ENCODE peak calls at places on chromosomes 7 and 10, in seven cellular contexts. M, Z, V, O, C, K and E are unnamed samples.

GRCh38 chr7:151432658-151433521 is 7.1 kb downstream of the CRYGN start:
- DNase-seq in C (peak; percentile 56), M (no peak), K (no peak), Z (no peak), O (no peak), V (peak; percentile 33), E (no peak)

GRCh38 chr7:4774804-4775280 is 581 bp upstream of the AP5Z1 start:
- DNase-seq in K (no peak), Z (no peak), V (no peak), C (no peak), O (no peak), M (no peak), E (no peak)

GRCh38 chr10:127578628-127579305 is 29.7 kb downstream of the NPS start:
- DNase-seq in O (no peak), M (no peak), K (peak; percentile 42), Z (no peak), C (no peak), V (no peak), E (no peak)

GRCh38 chr7:80806653-80807052 is 112.2 kb downstream of the SEMA3C start:
- DNase-seq in V (no peak), M (no peak), K (no peak), C (no peak), Z (no peak), O (no peak), E (no peak)

GRCh38 chr7:91657386-91658120 is 222.9 kb downstream of the MTERF1 start:
- DNase-seq in M (peak; percentile 3), V (no peak), C (peak; percentile 36), Z (no peak), O (no peak), K (no peak), E (no peak)

GRCh38 chr7:116610210-116610609 is 61.8 kb upstream of the MET start:
- DNase-seq in O (no peak), C (no peak), K (no peak), Z (no peak), M (no peak), V (no peak), E (no peak)

GRCh38 chr10:113446739-113447138 is 106.1 kb upstream of the HABP2 start:
- DNase-seq in Z (no peak), M (no peak), C (no peak), O (no peak), K (no peak), V (no peak), E (peak; percentile 22)

GRCh38 chr10:42428534-42428933 is 209.8 kb downstream of the ZNF33B start:
- DNase-seq in M (no peak), O (no peak), K (no peak), V (peak; percentile 16), Z (no peak), C (peak; percentile 12), E (no peak)

GRCh38 chr7:99365318-99366141 is 9.0 kb upstream of the ARPC1B start:
- DNase-seq in K (no peak), V (peak; percentile 55), M (peak; percentile 45), C (peak; percentile 66), O (no peak), Z (no peak), E (no peak)

GRCh38 chr7:158097511-158098124 is 490.0 kb downstream of the PTPRN2 start:
- DNase-seq in V (no peak), Z (no peak), M (no peak), C (no peak), O (peak; percentile 22), K (peak; percentile 2), E (no peak)

GRCh38 chr7:20280475-20281351 is 50.0 kb upstream of the ITGB8 start:
- DNase-seq in M (no peak), V (no peak), C (no peak), O (no peak), Z (peak; percentile 70), K (no peak), E (no peak)

GRCh38 chr10:108388716-108389115 is 1224.2 kb upstream of the SORCS1 start:
- DNase-seq in C (no peak), K (no peak), Z (no peak), V (no peak), O (no peak), M (no peak), E (no peak)

GRCh38 chr10:111767661-111768060 is 415.9 kb downstream of the GPAM start:
- DNase-seq in C (peak; percentile 12), O (no peak), V (no peak), Z (no peak), K (no peak), M (no peak), E (no peak)

GRCh38 chr10:986137-986825 is 2.0 kb upstream of the GTPBP4 start:
- DNase-seq in Z (peak; percentile 70), M (no peak), K (no peak), C (no peak), V (no peak), O (no peak), E (no peak)

GRCh38 chr7:47093254-47093798 is 488.6 kb downstream of the TNS3 start:
- DNase-seq in Z (no peak), M (no peak), O (no peak), K (no peak), V (no peak), C (no peak), E (no peak)

GRCh38 chr10:58291538-58292174 is 22.7 kb downstream of the CISD1 start:
- DNase-seq in V (peak; percentile 70), K (no peak), M (peak; percentile 66), C (peak; percentile 50), Z (no peak), O (no peak), E (no peak)

GRCh38 chr10:101287922-101288638 is 58.8 kb upstream of the LBX1 start:
- DNase-seq in O (no peak), M (peak; percentile 54), V (peak; percentile 11), C (peak; percentile 88), K (no peak), Z (no peak), E (no peak)

GRCh38 chr7:155882596-155882995 is 70.3 kb upstream of the SHH start:
- DNase-seq in M (peak; percentile 81), O (no peak), Z (no peak), V (no peak), K (no peak), C (no peak), E (no peak)

GRCh38 chr10:13848530-13849425 is 262.0 kb downstream of the PRPF18 start:
- DNase-seq in K (no peak), O (no peak), Z (no peak), M (no peak), C (no peak), V (no peak), E (no peak)

GRCh38 chr7:87398441-87398840 is 53.0 kb downstream of the CROT start:
- DNase-seq in V (no peak), M (no peak), C (no peak), O (no peak), K (no peak), Z (no peak), E (no peak)

GRCh38 chr7:130369831-130370230 is 10.5 kb upstream of the CPA1 start:
- DNase-seq in Z (no peak), O (no peak), V (no peak), C (no peak), M (no peak), K (no peak), E (no peak)

GRCh38 chr10:29830526-29831512 is 196.0 kb upstream of the SVIL start:
- DNase-seq in C (no peak), O (no peak), M (no peak), Z (no peak), V (no peak), K (no peak), E (no peak)

GRCh38 chr10:1063232-1063862 is 7.2 kb downstream of the WDR37 start:
- DNase-seq in Z (no peak), M (no peak), O (no peak), K (no peak), V (no peak), C (no peak), E (no peak)

GRCh38 chr7:155358066-155358947 is 60.6 kb downstream of the INSIG1 start:
- DNase-seq in M (no peak), Z (no peak), K (no peak), O (peak; percentile 38), V (no peak), C (no peak), E (no peak)

GRCh38 chr10:689433-690226 is at the start of gene DIP2C:
- DNase-seq in K (peak; percentile 81), O (no peak), C (peak; percentile 80), M (peak; percentile 62), Z (peak; percentile 57), V (no peak), E (no peak)

GRCh38 chr7:113071465-113071864 is 15.2 kb downstream of the GPR85 start:
- DNase-seq in Z (no peak), K (no peak), M (no peak), V (peak; percentile 2), C (no peak), O (no peak), E (no peak)

GRCh38 chr10:80504158-80504811 is 33.4 kb upstream of the SH2D4B start:
- DNase-seq in K (no peak), M (no peak), C (no peak), V (no peak), O (peak; percentile 20), Z (no peak), E (no peak)
- H3K4me1 ChIP-seq in K (peaks cover 99% of the 10 kb centered on the region), M (peaks cover 100% of the 10 kb centered on the region), C (peaks cover 6% of the 10 kb centered on the region), V (no peaks in the 10 kb centered on the region), O (peaks cover 42% of the 10 kb centered on the region), Z (peaks cover 94% of the 10 kb centered on the region), E (peaks cover 77% of the 10 kb centered on the region)

DNA sequence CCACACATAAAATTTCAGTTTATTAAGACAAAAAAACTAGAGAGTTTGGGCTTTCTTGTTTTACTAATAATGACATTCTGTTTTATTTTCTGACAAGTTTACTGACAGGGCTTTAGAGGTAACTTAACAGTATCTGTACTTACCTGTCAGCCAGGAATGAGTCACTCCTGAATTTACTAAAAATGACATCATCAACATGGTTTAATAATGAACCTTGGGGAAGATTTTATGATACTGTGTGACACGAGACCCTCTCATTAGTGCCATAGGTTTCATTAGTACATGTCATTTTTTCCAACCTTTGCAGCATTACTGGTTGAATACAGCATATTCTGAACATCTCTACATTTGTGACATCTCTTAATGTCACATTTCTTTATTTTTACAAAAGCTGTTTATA is 131.1 kb downstream of the KCND2 start:
- DNase-seq in K (no peak), Z (no peak), O (no peak), M (no peak), V (no peak), C (no peak), E (no peak)
- H3K4me3 ChIP-seq in K (no peak overlapping the region), Z (no peak overlapping the region), O (no peak overlapping the region), M (no peak overlapping the region), V (no peak overlapping the region), C (no peak overlapping the region), E (no peak overlapping the region)

GRCh38 chr10:22825841-22826240 is 102.0 kb upstream of the ARMC3 start:
- DNase-seq in K (peak; percentile 29), C (peak; percentile 45), Z (no peak), O (no peak), V (no peak), M (no peak), E (no peak)
- H3K4me1 ChIP-seq in K (no peaks in the 10 kb centered on the region), C (no peaks in the 10 kb centered on the region), Z (peaks cover 51% of the 10 kb centered on the region), O (no peaks in the 10 kb centered on the region), V (no peaks in the 10 kb centered on the region), M (peaks cover 35% of the 10 kb centered on the region), E (no peaks in the 10 kb centered on the region)

GRCh38 chr10:37976880-37977203 is 395 bp upstream of the ZNF25 start:
- DNase-seq in Z (no peak), M (no peak), C (no peak), V (no peak), O (no peak), K (no peak), E (no peak)

GRCh38 chr10:37976091-37976879 is at the start of gene ZNF25:
- DNase-seq in V (peak; percentile 99), K (peak; percentile 99), M (peak; percentile 99), O (peak; percentile 98), Z (peak; percentile 98), C (peak; percentile 99), E (peak; percentile 99)

GRCh38 chr10:37972396-37972795 is 4.1 kb downstream of the ZNF25 start:
- DNase-seq in Z (no peak), O (no peak), M (no peak), C (no peak), V (no peak), K (no peak), E (no peak)

GRCh38 chr10:37975407-37975991 is 948 bp downstream of the ZNF25 start:
- DNase-seq in M (peak; percentile 37), K (no peak), Z (no peak), C (peak; percentile 0), O (no peak), V (peak; percentile 51), E (no peak)
- H3K4me3 ChIP-seq in M (peak overlapping the region; percentile 58), K (peak overlapping the region; percentile 94), Z (peak overlapping the region; percentile 74), C (peak overlapping the region; percentile 63), O (peak overlapping the region; percentile 95), V (peak overlapping the region; percentile 82), E (peak overlapping the region; percentile 77)